ENCODE peak calls at places on chromosomes 16 and 17, in ten cellular contexts. M is colonic mucosa; G is uterus; Q is erythroblast; N is stimulated activated naive CD4-positive, alpha-beta T cell; L is heart left ventricle; E is A549; D is foreskin melanocyte; I is fibroblast of pulmonary artery; S is psoas muscle. K is an unnamed sample.

GRCh38 chr16:12584488-12585233 is 219.0 kb downstream of the CPPED1 start:
- DNase-seq in M (no peak), G (peak), Q (no peak), N (no peak), L (no peak), E (no peak), D (no peak), I (peak), S (no peak), K (no peak)

GRCh38 chr17:917391-917811 is 62.2 kb downstream of the NXN start:
- DNase-seq in M (no peak), G (no peak), Q (no peak), N (no peak), L (no peak), E (no peak), D (no peak), I (no peak), S (no peak), K (no peak)

GRCh38 chr16:58024673-58025350 is 742 bp upstream of the MMP15 start:
- DNase-seq in M (peak), G (no peak), Q (peak), N (no peak), L (no peak), E (peak), D (no peak), I (no peak), S (peak), K (no peak)

GRCh38 chr17:57986841-57987581 is 1.0 kb downstream of the VEZF1 start:
- DNase-seq in M (peak), G (peak), Q (peak), N (no peak), L (peak), E (peak), D (peak), I (peak), S (peak), K (peak)

GRCh38 chr16:88927010-88927409 is 50.0 kb downstream of the CBFA2T3 start:
- DNase-seq in M (peak), G (no peak), Q (no peak), N (no peak), L (no peak), E (no peak), D (no peak), I (no peak), S (no peak), K (no peak)

GRCh38 chr17:35723735-35724134 is 7.7 kb upstream of the RASL10B start:
- DNase-seq in M (no peak), G (no peak), Q (no peak), N (no peak), L (no peak), E (no peak), D (no peak), I (no peak), S (no peak), K (no peak)

GRCh38 chr16:66270333-66270927 is 96.1 kb upstream of the CDH5 start:
- DNase-seq in M (peak), G (peak), Q (peak), N (peak), L (peak), E (peak), D (peak), I (peak), S (peak), K (no peak)

GRCh38 chr17:78383725-78384471 is 5.4 kb downstream of the PGS1 start:
- DNase-seq in M (peak), G (peak), Q (peak), N (no peak), L (peak), E (no peak), D (peak), I (peak), S (peak), K (peak)

GRCh38 chr16:1035066-1035415 is 37.5 kb upstream of the SSTR5 start:
- DNase-seq in M (no peak), G (no peak), Q (no peak), N (no peak), L (no peak), E (no peak), D (no peak), I (no peak), S (no peak), K (no peak)

GRCh38 chr16:72085002-72085401 is 8.4 kb downstream of the TXNL4B start:
- DNase-seq in M (no peak), G (no peak), Q (no peak), N (no peak), L (peak), E (no peak), D (no peak), I (peak), S (no peak), K (no peak)

GRCh38 chr16:76387994-76388393 is 110.8 kb downstream of the CNTNAP4 start:
- DNase-seq in M (no peak), G (no peak), Q (no peak), N (no peak), L (no peak), E (no peak), D (no peak), I (no peak), S (no peak), K (no peak)

GRCh38 chr17:83007504-83008475 is 71.6 kb upstream of the METRNL start:
- DNase-seq in M (no peak), G (no peak), Q (no peak), N (no peak), L (no peak), E (no peak), D (no peak), I (no peak), S (no peak), K (no peak)

GRCh38 chr17:20919990-20920812 is 122.6 kb downstream of the USP22 start:
- DNase-seq in M (no peak), G (no peak), Q (no peak), N (no peak), L (no peak), E (no peak), D (peak), I (no peak), S (no peak), K (no peak)

GRCh38 chr17:44002141-44002848 is 2.1 kb upstream of the NAGS start:
- DNase-seq in M (no peak), G (no peak), Q (no peak), N (no peak), L (no peak), E (peak), D (no peak), I (peak), S (no peak), K (peak)

GRCh38 chr17:78237403-78238012 is 6.1 kb downstream of the TMEM235 start:
- DNase-seq in M (no peak), G (no peak), Q (no peak), N (no peak), L (no peak), E (no peak), D (no peak), I (no peak), S (no peak), K (no peak)

GRCh38 chr17:66803474-66803951 is 31.4 kb upstream of the CACNG5 start:
- DNase-seq in M (no peak), G (no peak), Q (no peak), N (no peak), L (no peak), E (no peak), D (no peak), I (no peak), S (no peak), K (no peak)

GRCh38 chr16:81473066-81473488 is 28.5 kb downstream of the CMIP start:
- DNase-seq in M (no peak), G (no peak), Q (no peak), N (no peak), L (no peak), E (no peak), D (no peak), I (no peak), S (no peak), K (no peak)

K was measured in dermis microvascular lymphatic vessel endothelial cell.